ENCODE peak calls at places on chromosome 10, in four cellular contexts. B, U, I and E are unnamed samples.

GRCh38 chr10:103932996-103933395 is 15.0 kb upstream of the STN1 start:
- DNase-seq in U (no peak), I (no peak), B (no peak), E (no peak)

GRCh38 chr10:100485841-100486495 is 23.2 kb downstream of the WNT8B start:
- DNase-seq in I (no peak), U (no peak), B (no peak), E (no peak)

GRCh38 chr10:24952146-24952700 is at the start of gene PRTFDC1:
- DNase-seq in U (peak), B (no peak), I (peak), E (peak)

GRCh38 chr10:129846991-129847391 is 117.1 kb downstream of the EBF3 start:
- DNase-seq in I (no peak), B (no peak), U (no peak), E (no peak)

GRCh38 chr10:124125305-124126116 is 32.1 kb upstream of the CHST15 start:
- DNase-seq in U (no peak), B (no peak), I (no peak), E (no peak)

GRCh38 chr10:31644931-31645633 is 283.5 kb downstream of the ARHGAP12 start:
- DNase-seq in I (no peak), U (no peak), B (no peak), E (no peak)

GRCh38 chr10:124591123-124591495 is 129.5 kb downstream of the LHPP start:
- DNase-seq in B (no peak), U (no peak), I (no peak), E (no peak)

GRCh38 chr10:102644066-102644645 is at the start of gene TRIM8:
- DNase-seq in I (peak), U (peak), B (no peak), E (no peak)

GRCh38 chr10:129849853-129850252 is 114.2 kb downstream of the EBF3 start:
- DNase-seq in B (no peak), I (no peak), U (no peak), E (no peak)

GRCh38 chr10:35336084-35336831 is at the start of gene CCNY:
- DNase-seq in B (no peak), I (peak), U (peak), E (peak)

GRCh38 chr10:10564081-10564480 is 453.6 kb upstream of the CELF2 start:
- DNase-seq in U (no peak), I (no peak), B (no peak), E (no peak)